ENCODE peak calls at places on chromosome 2, in six cellular contexts. Q is prostate gland, M is HepG2, Z is tibial nerve, J is gastrocnemius medialis, K is right lobe of liver. Y is an unnamed sample.

GRCh38 chr2:121211251-121211650 is 73.8 kb downstream of the TFCP2L1 start:
- DNase-seq in J (no peak), M (no peak), Q (no peak), K (peak; percentile 62), Z (no peak), Y (no peak)

GRCh38 chr2:152097291-152098032 is 1.4 kb downstream of the CACNB4 start:
- DNase-seq in Z (no peak), K (no peak), Q (peak; percentile 22), J (no peak), M (peak; percentile 65), Y (no peak)

GRCh38 chr2:75523313-75524275 is 37.1 kb downstream of the EVA1A start:
- DNase-seq in M (peak; percentile 100), J (no peak), K (no peak), Q (no peak), Z (no peak), Y (no peak)

GRCh38 chr2:112835553-112836535 is 735 bp downstream of the IL1B start:
- DNase-seq in M (no peak), J (no peak), Q (no peak), Z (no peak), K (no peak), Y (no peak)

GRCh38 chr2:237408280-237408679 is 5.7 kb downstream of the COL6A3 start:
- DNase-seq in Q (no peak), K (no peak), M (no peak), J (no peak), Z (no peak), Y (no peak)

GRCh38 chr2:196234672-196235071 is 63.3 kb upstream of the STK17B start:
- DNase-seq in M (no peak), K (no peak), J (no peak), Z (no peak), Q (no peak), Y (no peak)

GRCh38 chr2:128202791-128203190 is 111.8 kb downstream of the UGGT1 start:
- DNase-seq in Z (no peak), K (no peak), J (no peak), Q (no peak), M (no peak), Y (no peak)

GRCh38 chr2:189783451-189783926 is 650 bp downstream of the ORMDL1 start:
- DNase-seq in K (no peak), Z (no peak), J (no peak), M (peak; percentile 44), Q (no peak), Y (no peak)

GRCh38 chr2:104746790-104747320 is 107.1 kb upstream of the POU3F3 start:
- DNase-seq in Q (no peak), J (no peak), M (no peak), Z (no peak), K (no peak), Y (no peak)

GRCh38 chr2:203201426-203201825 is 37.4 kb upstream of the CYP20A1 start:
- DNase-seq in Z (no peak), J (no peak), M (no peak), K (no peak), Q (no peak), Y (no peak)

GRCh38 chr2:112648081-112648480 is 2.3 kb downstream of the SLC20A1 start:
- DNase-seq in Q (no peak), M (no peak), Z (no peak), J (no peak), K (no peak), Y (no peak)

GRCh38 chr2:119349289-119349688 is 17.3 kb downstream of the C2orf76 start:
- DNase-seq in Q (peak; percentile 53), Z (no peak), K (no peak), M (no peak), J (no peak), Y (no peak)

GRCh38 chr2:201182650-201183372 is at the start of gene CASP10:
- DNase-seq in Q (no peak), K (no peak), M (peak; percentile 94), J (no peak), Z (no peak), Y (no peak)

GRCh38 chr2:160269365-160269764 is 69.3 kb upstream of the ITGB6 start:
- DNase-seq in M (no peak), J (no peak), Q (no peak), Z (no peak), K (no peak), Y (peak; percentile 90)

GRCh38 chr2:236862961-236863728 is 222.5 kb upstream of the COPS8 start:
- DNase-seq in Z (no peak), Q (no peak), M (no peak), K (no peak), J (no peak), Y (no peak)

GRCh38 chr2:108377411-108377810 is 343 bp upstream of the SULT1C4 start:
- DNase-seq in Q (no peak), Z (no peak), M (peak; percentile 20), J (no peak), K (no peak), Y (no peak)

GRCh38 chr2:206556357-206556949 is 85.8 kb upstream of the FAM237A start:
- DNase-seq in K (no peak), J (no peak), Z (no peak), M (peak; percentile 25), Q (no peak), Y (no peak)

GRCh38 chr2:222736301-222736700 is 64.8 kb downstream of the MOGAT1 start:
- DNase-seq in J (peak; percentile 61), Q (no peak), Z (no peak), M (no peak), K (no peak), Y (no peak)

GRCh38 chr2:155748126-155748525 is 584.4 kb downstream of the NR4A2 start:
- DNase-seq in J (no peak), Q (no peak), K (no peak), M (no peak), Z (no peak), Y (no peak)

GRCh38 chr2:107984667-107985066 is 1.7 kb upstream of the SLC5A7 start:
- DNase-seq in Q (no peak), J (no peak), Z (no peak), M (no peak), K (no peak), Y (no peak)

GRCh38 chr2:220510668-220511067 is 883.2 kb downstream of the SLC4A3 start:
- DNase-seq in Z (no peak), J (no peak), M (no peak), Q (no peak), K (no peak), Y (no peak)

GRCh38 chr2:30074023-30074422 is 72.8 kb upstream of the YPEL5 start:
- DNase-seq in K (no peak), M (no peak), Q (no peak), J (no peak), Z (no peak), Y (no peak)

GRCh38 chr2:217804338-217804737 is 198.5 kb downstream of the TNS1 start:
- DNase-seq in J (peak; percentile 57), Q (no peak), Z (no peak), K (no peak), M (no peak), Y (no peak)

GRCh38 chr2:12051831-12052230 is 305.4 kb downstream of the LPIN1 start:
- DNase-seq in M (no peak), J (no peak), Q (no peak), K (no peak), Z (no peak), Y (no peak)

GRCh38 chr2:229445013-229445412 is 173.9 kb upstream of the PID1 start:
- DNase-seq in K (no peak), J (peak; percentile 78), Q (peak; percentile 70), Z (peak; percentile 67), M (peak; percentile 74), Y (peak; percentile 26)

GRCh38 chr2:15041429-15041837 is 408.9 kb downstream of the LRATD1 start:
- DNase-seq in Q (no peak), J (peak; percentile 23), K (peak; percentile 63), Z (peak; percentile 32), M (no peak), Y (no peak)

GRCh38 chr2:237662671-237663093 is 35.3 kb downstream of the LRRFIP1 start:
- DNase-seq in Z (peak; percentile 82), M (peak; percentile 71), Q (peak; percentile 98), J (peak; percentile 92), K (peak; percentile 97), Y (peak; percentile 95)

GRCh38 chr2:109727929-109728447 is 66.1 kb upstream of the RGPD5 start:
- DNase-seq in K (no peak), Q (peak; percentile 2), M (no peak), J (no peak), Z (no peak), Y (no peak)

GRCh38 chr2:70994445-70995226 is at the start of gene TEX261:
- DNase-seq in Q (peak; percentile 78), Z (peak; percentile 71), J (peak; percentile 83), M (peak; percentile 84), K (peak; percentile 93), Y (peak; percentile 90)
- TF ChIP-seq POLR2A in Q (peak; percentile 40), Z (peak; percentile 54), J (peak; percentile 67), M (peak; percentile 75), K (peak; percentile 66), Y (no peak)

GRCh38 chr2:232573821-232574435 is 23.4 kb downstream of the EIF4E2 start:
- DNase-seq in J (peak; percentile 76), Z (no peak), Q (no peak), M (no peak), K (no peak), Y (peak; percentile 73)
- H3K36me3 ChIP-seq in J (no peaks in the 10 kb centered on the region), Z (peaks cover 89% of the 10 kb centered on the region), Q (peaks cover 6% of the 10 kb centered on the region), M (peaks cover 13% of the 10 kb centered on the region), K (peaks cover 13% of the 10 kb centered on the region), Y (peaks cover 9% of the 10 kb centered on the region)

GRCh38 chr2:175181104-175181876 is at the start of gene ATP5MC3:
- DNase-seq in K (peak; percentile 95), J (peak; percentile 96), Z (peak; percentile 87), Q (peak; percentile 90), M (peak; percentile 96), Y (peak; percentile 94)
- TF ChIP-seq POLR2A in K (peak; percentile 84), J (peak; percentile 81), Z (peak; percentile 67), Q (peak; percentile 77), M (peak; percentile 83), Y (peak; percentile 37)

DNA sequence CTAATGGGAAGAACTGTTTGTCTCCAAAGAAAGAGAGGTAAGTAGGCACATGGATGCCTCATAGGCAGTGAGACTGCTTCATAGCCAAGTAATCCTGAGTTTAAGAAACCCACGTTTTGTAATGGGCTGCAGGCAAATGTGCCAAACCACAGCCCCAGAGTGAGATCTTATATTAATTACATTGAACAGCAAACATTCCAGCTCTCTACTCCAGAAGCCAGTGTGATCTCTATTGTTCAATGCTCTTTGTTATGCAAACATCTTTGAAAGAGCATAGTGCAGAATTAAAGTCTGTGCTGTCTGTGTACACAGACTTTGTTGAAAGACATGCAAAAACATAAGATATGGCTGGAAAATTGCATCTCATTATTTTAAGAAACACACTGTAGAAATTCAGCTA is 720.8 kb upstream of the REG3G start:
- DNase-seq in K (no peak), Q (no peak), Z (no peak), J (no peak), M (peak; percentile 9), Y (no peak)
- H3K36me3 ChIP-seq in K (no peaks in the 10 kb centered on the region), Q (no peaks in the 10 kb centered on the region), Z (no peaks in the 10 kb centered on the region), J (no peaks in the 10 kb centered on the region), M (no peaks in the 10 kb centered on the region), Y (no peaks in the 10 kb centered on the region)

GRCh38 chr2:135629520-135629919 is 98.2 kb downstream of the R3HDM1 start:
- DNase-seq in K (no peak), Q (no peak), M (no peak), J (no peak), Z (no peak), Y (no peak)
- TF ChIP-seq POLR2A in K (no peak), Q (no peak), M (no peak), J (no peak), Z (no peak), Y (no peak)

DNA sequence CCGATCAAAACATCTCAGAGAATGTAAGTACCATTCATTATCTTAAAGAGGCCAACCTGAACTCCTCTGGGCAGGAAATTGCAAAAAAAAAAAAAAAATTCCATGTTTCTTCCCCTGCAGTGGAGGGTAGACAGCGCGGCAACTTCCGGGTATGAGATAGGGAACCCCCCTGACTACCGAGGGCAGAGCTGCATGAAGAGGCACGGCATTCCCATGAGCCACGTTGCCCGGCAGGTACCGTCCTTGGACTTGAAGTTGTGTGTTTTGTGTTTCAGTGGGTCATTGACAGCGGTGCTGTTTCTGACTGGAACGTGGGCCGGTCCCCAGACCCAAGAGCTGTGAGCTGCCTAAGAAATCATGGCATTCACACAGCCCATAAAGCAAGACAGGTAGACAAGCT is 7.2 kb downstream of the ACP1 start:
- DNase-seq in Q (no peak), Z (no peak), K (no peak), J (no peak), M (no peak), Y (no peak)
- H3K36me3 ChIP-seq in Q (no peaks in the 10 kb centered on the region), Z (peaks cover 42% of the 10 kb centered on the region), K (peaks cover 17% of the 10 kb centered on the region), J (no peaks in the 10 kb centered on the region), M (peaks cover 25% of the 10 kb centered on the region), Y (peaks cover under 1% of the 10 kb centered on the region)